ENCODE peak calls at places on chromosome 17, in eight cellular contexts. Z is cardiac muscle cell; L is right lobe of liver; Q is epithelial cell of esophagus; R is SK-N-SH; X is right atrium auricular region; J is WERI-Rb-1; K is CD8-positive, alpha-beta T cell. P is an unnamed sample.

GRCh38 chr17:42230225-42230624 is 35.9 kb upstream of the GHDC start:
- DNase-seq in Z (no peak), L (no peak), Q (no peak), R (no peak), X (no peak), J (no peak), K (no peak), P (no peak)

GRCh38 chr17:13600475-13601316 is 1.0 kb downstream of the HS3ST3A1 start:
- DNase-seq in Z (peak), L (no peak), Q (no peak), R (peak), X (no peak), J (peak), K (no peak), P (peak)

GRCh38 chr17:18961634-18962493 is 9.9 kb downstream of the SLC5A10 start:
- DNase-seq in Z (no peak), L (no peak), Q (no peak), R (peak), X (no peak), J (no peak), K (no peak), P (no peak)

GRCh38 chr17:38556234-38556633 is 49.5 kb downstream of the SRCIN1 start:
- DNase-seq in Z (no peak), L (no peak), Q (peak), R (no peak), X (no peak), J (no peak), K (no peak), P (no peak)

GRCh38 chr17:45951403-45951802 is 47.6 kb upstream of the STH start:
- DNase-seq in Z (no peak), L (no peak), Q (no peak), R (no peak), X (no peak), J (no peak), K (no peak), P (no peak)

GRCh38 chr17:57166803-57167202 is 81.8 kb downstream of the AKAP1 start:
- DNase-seq in Z (no peak), L (no peak), Q (peak), R (no peak), X (no peak), J (no peak), K (no peak), P (peak)

GRCh38 chr17:72122002-72122310 is 1.1 kb downstream of the SOX9 start:
- DNase-seq in Z (peak), L (no peak), Q (no peak), R (no peak), X (no peak), J (no peak), K (no peak), P (no peak)

GRCh38 chr17:71709974-71710373 is 410.8 kb upstream of the SOX9 start:
- DNase-seq in Z (no peak), L (no peak), Q (no peak), R (peak), X (no peak), J (no peak), K (no peak), P (no peak)

GRCh38 chr17:40024901-40025300 is 9.7 kb downstream of the CSF3 start:
- DNase-seq in Z (no peak), L (no peak), Q (peak), R (no peak), X (no peak), J (no peak), K (no peak), P (no peak)

GRCh38 chr17:16287563-16288027 is 65.7 kb downstream of the CENPV start:
- DNase-seq in Z (peak), L (no peak), Q (no peak), R (no peak), X (no peak), J (no peak), K (no peak), P (no peak)

GRCh38 chr17:66524848-66525247 is 222.4 kb downstream of the PRKCA start:
- DNase-seq in Z (no peak), L (no peak), Q (no peak), R (no peak), X (no peak), J (no peak), K (no peak), P (no peak)

GRCh38 chr17:8079291-8080207 is 8.0 kb downstream of the ALOX12B start:
- DNase-seq in Z (peak), L (peak), Q (peak), R (peak), X (peak), J (peak), K (peak), P (peak)

GRCh38 chr17:63838586-63839184 is 3.8 kb downstream of the SMARCD2 start:
- DNase-seq in Z (peak), L (peak), Q (peak), R (no peak), X (peak), J (peak), K (no peak), P (no peak)

GRCh38 chr17:20073056-20073979 is 64.2 kb downstream of the SPECC1 start:
- DNase-seq in Z (peak), L (no peak), Q (no peak), R (no peak), X (peak), J (no peak), K (peak), P (no peak)

GRCh38 chr17:48393271-48393670 is 36.7 kb downstream of the SKAP1 start:
- DNase-seq in Z (no peak), L (no peak), Q (no peak), R (no peak), X (no peak), J (no peak), K (no peak), P (no peak)

GRCh38 chr17:29253037-29253436 is 6.4 kb downstream of the CRYBA1 start:
- DNase-seq in Z (no peak), L (no peak), Q (no peak), R (no peak), X (no peak), J (no peak), K (no peak), P (no peak)
- TF ChIP-seq CTCF in Z (peak), L (no peak), Q (no peak), R (no peak), X (no peak), J (no peak), K (no peak), P (no peak)

GRCh38 chr17:1519678-1520077 is 3.3 kb upstream of the INPP5K start:
- DNase-seq in Z (no peak), L (no peak), Q (no peak), R (no peak), X (no peak), J (no peak), K (no peak), P (no peak)

GRCh38 chr17:1518410-1518809 is 2.0 kb upstream of the INPP5K start:
- DNase-seq in Z (no peak), L (no peak), Q (no peak), R (no peak), X (no peak), J (no peak), K (no peak), P (no peak)

GRCh38 chr17:1512351-1512750 is 4.1 kb downstream of the INPP5K start:
- DNase-seq in Z (no peak), L (no peak), Q (peak), R (no peak), X (no peak), J (no peak), K (no peak), P (no peak)

GRCh38 chr17:1515640-1516402 is 591 bp downstream of the INPP5K start:
- DNase-seq in Z (peak), L (no peak), Q (peak), R (peak), X (peak), J (peak), K (peak), P (peak)

DNA sequence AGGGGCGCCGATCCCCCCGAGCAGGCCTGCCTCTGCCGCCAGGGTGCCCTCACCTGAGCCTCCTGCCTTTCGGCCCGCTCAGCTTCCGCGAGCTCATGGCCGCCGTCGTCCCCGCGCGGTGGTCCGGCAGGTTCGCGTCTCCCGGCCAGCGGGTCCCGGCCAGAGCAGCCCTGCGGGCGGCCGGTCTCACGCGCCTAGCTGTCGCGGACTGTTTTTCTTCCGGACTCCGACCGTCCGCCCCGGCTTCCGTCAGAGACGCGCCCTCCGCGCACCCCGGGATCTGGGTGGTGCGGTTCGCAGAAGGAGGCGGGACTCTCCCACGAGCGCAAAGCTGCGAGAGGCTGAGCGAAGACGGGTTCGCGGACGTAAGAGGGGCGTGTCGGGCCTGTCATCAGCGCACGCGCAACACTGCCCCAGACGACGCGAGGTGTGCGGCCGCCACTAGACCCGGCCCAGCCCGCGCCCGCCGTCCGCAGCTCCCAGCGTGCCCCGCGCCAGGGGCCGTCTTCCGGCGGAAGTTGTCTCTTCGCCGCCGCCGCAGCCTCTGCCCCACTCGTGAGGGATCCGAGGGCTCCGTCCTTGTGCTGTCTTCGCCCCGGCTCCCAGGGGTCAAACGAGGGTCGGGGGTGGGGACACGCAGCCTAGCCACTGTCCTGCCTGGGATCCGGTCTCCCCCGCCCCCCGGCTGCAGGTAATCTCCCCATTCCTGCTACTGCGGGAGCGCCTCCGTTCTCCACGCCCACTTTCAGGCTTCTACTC is at the start of gene INPP5K:
- DNase-seq in Z (peak), L (peak), Q (peak), R (peak), X (peak), J (peak), K (peak), P (peak)
- TF ChIP-seq CTCF in Z (no peak), L (peak), Q (no peak), R (no peak), X (no peak), J (no peak), K (no peak), P (no peak)

GRCh38 chr17:78925234-78925633 is at the start of gene TIMP2:
- DNase-seq in Z (peak), L (peak), Q (peak), R (peak), X (peak), J (peak), K (peak), P (peak)
- TF ChIP-seq CTCF in Z (no peak), L (no peak), Q (peak), R (no peak), X (peak), J (peak), K (peak), P (no peak)

DNA sequence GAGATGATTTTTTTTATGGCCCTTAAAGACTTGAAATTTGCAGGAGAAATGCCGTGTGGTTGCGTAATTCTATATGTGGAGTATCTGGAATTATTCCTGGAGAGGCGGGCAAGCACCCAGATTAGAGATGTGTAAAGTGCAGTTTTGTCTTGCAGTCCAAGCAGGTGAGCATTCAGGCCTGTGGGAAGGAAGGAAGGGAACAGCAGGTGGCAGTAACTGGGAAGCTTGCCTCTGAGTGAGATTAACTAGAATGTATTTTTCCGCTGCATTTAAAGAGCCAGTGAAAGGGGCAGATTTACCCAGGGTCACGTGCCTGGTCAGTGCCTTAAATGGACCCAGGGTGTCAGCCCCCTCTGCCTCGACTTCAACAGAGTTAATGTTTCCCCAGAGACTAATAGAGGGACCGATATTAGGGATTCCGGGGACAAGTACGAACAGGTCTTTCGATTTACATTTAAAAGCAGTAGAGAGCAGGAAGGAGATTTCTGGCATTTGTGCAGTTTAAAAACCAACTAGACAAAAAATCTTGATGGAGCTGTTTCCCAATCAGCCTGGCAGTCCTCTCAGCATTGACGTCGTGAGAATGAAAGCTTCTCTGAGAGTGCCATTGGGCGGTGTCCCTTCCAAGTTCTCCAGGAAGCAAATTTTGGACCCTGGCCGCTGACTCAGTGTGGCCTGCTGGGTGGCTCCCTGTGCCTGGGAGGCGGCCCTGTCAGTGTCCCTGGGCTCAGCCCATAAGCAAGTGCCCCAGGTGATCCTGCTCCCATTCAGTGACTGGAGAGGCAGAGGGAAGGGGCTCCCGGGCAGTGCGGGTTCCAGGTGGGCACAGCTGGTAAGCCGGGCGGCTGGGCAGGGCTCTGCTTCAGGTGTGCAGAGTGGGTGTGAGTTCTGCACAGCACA is 38.2 kb downstream of the KSR1 start:
- DNase-seq in Z (peak), L (peak), Q (peak), R (no peak), X (peak), J (peak), K (no peak), P (no peak)
- TF ChIP-seq CTCF in Z (peak), L (peak), Q (peak), R (peak), X (peak), J (peak), K (no peak), P (no peak)

P was measured in nephron progenitor cell.